ENCODE peak calls at places on chromosomes 6 and 20, in nine cellular contexts. P is GM12878, J is K562, I is H1, Q is suprapubic skin, M is esophagus muscularis mucosa, X is sigmoid colon, B is HepG2, A is stomach. D is an unnamed sample.

GRCh38 chr6:83590413-83590812 is 78.1 kb downstream of the PRSS35 start:
- DNase-seq in P (no peak), J (no peak), I (no peak), Q (no peak), M (no peak), X (no peak), B (no peak), A (no peak), D (no peak)

GRCh38 chr20:58073945-58074920 is 154.2 kb downstream of the ANKRD60 start:
- DNase-seq in P (no peak), J (no peak), I (peak; percentile 28), Q (no peak), M (peak; percentile 92), X (no peak), B (no peak), A (no peak), D (no peak)

GRCh38 chr20:58835231-58835630 is 15.5 kb downstream of the GNAS-AS1 start:
- DNase-seq in P (no peak), J (no peak), I (no peak), Q (no peak), M (no peak), X (no peak), B (no peak), A (no peak), D (no peak)

GRCh38 chr20:9059931-9060330 is 9.0 kb upstream of the PLCB4 start:
- DNase-seq in P (no peak), J (no peak), I (no peak), Q (no peak), M (no peak), X (no peak), B (no peak), A (no peak), D (no peak)

GRCh38 chr6:149988550-149989336 is 25.0 kb downstream of the ULBP1 start:
- DNase-seq in P (no peak), J (no peak), I (peak; percentile 76), Q (no peak), M (no peak), X (no peak), B (no peak), A (no peak), D (no peak)

GRCh38 chr20:58753267-58753928 is 60.8 kb downstream of the NPEPL1 start:
- DNase-seq in P (no peak), J (no peak), I (peak; percentile 59), Q (no peak), M (peak; percentile 82), X (no peak), B (no peak), A (no peak), D (no peak)

GRCh38 chr6:110951986-110952794 is 6.3 kb upstream of the GTF3C6 start:
- DNase-seq in P (no peak), J (no peak), I (no peak), Q (no peak), M (no peak), X (no peak), B (peak; percentile 96), A (no peak), D (no peak)

GRCh38 chr6:100186552-100186951 is 192.5 kb upstream of the MCHR2 start:
- DNase-seq in P (no peak), J (no peak), I (no peak), Q (no peak), M (no peak), X (no peak), B (no peak), A (no peak), D (no peak)

GRCh38 chr20:15887387-15887786 is 685.9 kb downstream of the KIF16B start:
- DNase-seq in P (no peak), J (no peak), I (no peak), Q (no peak), M (no peak), X (no peak), B (no peak), A (no peak), D (no peak)

GRCh38 chr20:17895641-17896246 is 72.8 kb downstream of the SNX5 start:
- DNase-seq in P (peak; percentile 11), J (peak; percentile 28), I (peak; percentile 59), Q (peak; percentile 84), M (no peak), X (peak; percentile 84), B (no peak), A (no peak), D (peak; percentile 58)

GRCh38 chr6:87922947-87923330 is 124.7 kb upstream of the SPACA1 start:
- DNase-seq in P (peak; percentile 86), J (no peak), I (no peak), Q (no peak), M (no peak), X (no peak), B (no peak), A (no peak), D (no peak)

GRCh38 chr6:31870385-31870921 is 7.8 kb upstream of the NEU1 start:
- DNase-seq in P (no peak), J (peak; percentile 45), I (peak; percentile 62), Q (no peak), M (no peak), X (no peak), B (no peak), A (no peak), D (no peak)

GRCh38 chr20:17394411-17394810 is 136.8 kb downstream of the BFSP1 start:
- DNase-seq in P (no peak), J (no peak), I (no peak), Q (no peak), M (no peak), X (no peak), B (no peak), A (no peak), D (no peak)

GRCh38 chr20:22716824-22717351 is 132.5 kb upstream of the FOXA2 start:
- DNase-seq in P (no peak), J (no peak), I (no peak), Q (no peak), M (peak; percentile 75), X (no peak), B (no peak), A (peak; percentile 46), D (no peak)

GRCh38 chr6:157184202-157185015 is 138.9 kb downstream of the TMEM242 start:
- DNase-seq in P (no peak), J (peak; percentile 87), I (peak; percentile 87), Q (peak; percentile 88), M (no peak), X (peak; percentile 83), B (peak; percentile 69), A (peak; percentile 85), D (peak; percentile 81)

GRCh38 chr6:3520541-3521220 is 63.8 kb upstream of the SLC22A23 start:
- DNase-seq in P (no peak), J (no peak), I (no peak), Q (peak; percentile 34), M (no peak), X (no peak), B (no peak), A (no peak), D (no peak)

GRCh38 chr20:47330933-47331708 is 25.4 kb downstream of the ZMYND8 start:
- DNase-seq in P (no peak), J (peak; percentile 94), I (no peak), Q (no peak), M (no peak), X (no peak), B (no peak), A (no peak), D (peak; percentile 51)

GRCh38 chr6:111689946-111690345 is 84.3 kb upstream of the TRAF3IP2 start:
- DNase-seq in P (no peak), J (no peak), I (no peak), Q (no peak), M (no peak), X (no peak), B (no peak), A (no peak), D (no peak)

GRCh38 chr6:20476501-20477043 is 57.7 kb upstream of the CDKAL1 start:
- DNase-seq in P (no peak), J (peak; percentile 44), I (no peak), Q (no peak), M (no peak), X (no peak), B (no peak), A (no peak), D (no peak)

GRCh38 chr6:106145144-106145543 is 59.0 kb downstream of the PRDM1 start:
- DNase-seq in P (no peak), J (no peak), I (no peak), Q (no peak), M (no peak), X (no peak), B (no peak), A (no peak), D (no peak)
- TF ChIP-seq POLR2A in P (no peak), J (no peak), I (no peak), Q (no peak), M (no peak), X (no peak), B (no peak), A (no peak), D (no peak)

DNA sequence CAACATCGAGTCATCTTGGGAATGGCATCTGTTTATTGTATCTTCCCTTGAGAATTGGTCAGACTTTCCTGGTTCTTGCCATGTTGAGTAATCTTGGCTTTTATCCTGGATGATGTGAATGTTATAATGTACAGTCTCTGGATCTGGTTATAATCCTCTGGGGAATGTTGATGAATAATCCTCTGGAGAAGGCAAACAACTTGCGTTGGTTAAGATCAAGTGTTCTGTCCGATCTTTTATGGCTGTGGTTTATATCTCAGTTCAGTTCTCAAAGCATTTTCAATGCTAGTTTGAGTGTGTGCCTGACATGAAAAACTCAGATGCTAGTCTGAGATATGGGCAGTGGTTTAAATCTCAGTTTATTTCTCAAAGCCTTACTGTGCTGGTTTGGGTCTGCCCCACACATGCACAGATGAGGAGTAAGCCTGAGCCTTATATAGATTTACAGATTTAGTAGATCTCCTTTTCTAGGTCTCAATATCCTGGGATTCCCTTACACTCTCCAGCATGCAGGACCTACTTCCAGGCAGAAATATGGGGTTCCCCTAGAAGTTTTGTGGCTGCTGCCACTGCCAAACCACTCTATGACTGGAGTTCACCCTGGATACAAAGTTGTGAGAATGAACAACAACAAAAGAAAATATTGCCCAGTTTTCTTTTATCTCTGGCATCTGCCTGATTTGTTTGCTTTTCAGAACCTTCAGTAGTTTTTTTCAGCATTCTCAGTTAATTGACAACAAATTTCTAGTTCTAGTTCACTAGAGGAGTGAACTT is 191.8 kb upstream of the MAN1A1 start:
- DNase-seq in P (no peak), J (no peak), I (no peak), Q (no peak), M (no peak), X (no peak), B (no peak), A (no peak), D (no peak)
- TF ChIP-seq POLR2AphosphoS5 in P (no peak), J (no peak), I (no peak), Q (peak; percentile 65), M (peak; percentile 29), X (peak; percentile 100), B (no peak), A (peak; percentile 86), D (peak; percentile 99)

DNA sequence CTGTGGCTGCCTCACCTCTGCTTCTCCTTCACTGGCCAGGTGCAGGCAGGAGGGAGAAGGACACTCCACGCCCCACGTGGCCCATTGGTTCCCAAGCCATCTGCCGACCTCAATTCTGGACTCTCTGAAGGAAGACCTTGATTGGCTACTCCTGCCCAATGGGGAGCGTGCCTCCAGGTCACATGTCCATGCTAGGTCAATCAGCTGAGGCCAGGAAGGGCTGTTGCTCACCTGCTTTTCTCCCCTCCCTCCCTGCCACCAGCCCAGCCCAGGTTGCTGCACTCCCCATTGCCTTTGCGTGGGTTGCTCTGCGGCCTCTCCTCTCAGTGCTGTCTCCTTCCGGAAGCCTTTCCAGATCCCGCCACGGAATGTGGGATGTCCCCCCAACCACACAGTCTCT is 21.9 kb upstream of the CDH4 start:
- DNase-seq in P (no peak), J (no peak), I (no peak), Q (no peak), M (no peak), X (no peak), B (no peak), A (no peak), D (no peak)
- TF ChIP-seq EP300 in P (no peak), J (no peak), I (no peak), Q (no peak), M (no peak), X (no peak), B (no peak), A (no peak), D (no peak)

GRCh38 chr6:89921197-89921596 is 26.9 kb downstream of the GJA10 start:
- DNase-seq in P (no peak), J (no peak), I (peak; percentile 44), Q (no peak), M (peak; percentile 50), X (no peak), B (no peak), A (no peak), D (no peak)
- TF ChIP-seq POLR2A in P (no peak), J (no peak), I (no peak), Q (no peak), M (no peak), X (no peak), B (no peak), A (no peak), D (no peak)

D was measured in transverse colon.